ENCODE peak calls at places on chromosomes 6 and 20, in seven cellular contexts. V is skeletal muscle cell, U is activated B cell treated with CpG ODN at 0.5 μM for 24 hours, M is mesendoderm, J is OCI-LY7, D is Right ventricle myocardium inferior, H is BE2C. C is an unnamed sample.

GRCh38 chr6:45076217-45076616 is 251.9 kb upstream of the RUNX2 start:
- DNase-seq in V (peak; percentile 56), U (no peak), M (no peak), J (no peak), D (no peak), H (no peak), C (no peak)

GRCh38 chr6:123716506-123716905 is 79.8 kb upstream of the TRDN start:
- DNase-seq in V (no peak), U (no peak), M (no peak), J (no peak), D (no peak), H (no peak), C (no peak)

GRCh38 chr6:163327936-163328335 is 86.6 kb upstream of the QKI start:
- DNase-seq in V (no peak), U (no peak), M (peak; percentile 58), J (no peak), D (no peak), H (peak; percentile 69), C (no peak)

GRCh38 chr20:50903353-50904051 is 27.7 kb downstream of the ADNP start:
- DNase-seq in V (no peak), U (no peak), M (no peak), J (no peak), D (no peak), H (no peak), C (no peak)

GRCh38 chr6:86459978-86460377 is 477.4 kb upstream of the HTR1E start:
- DNase-seq in V (no peak), U (no peak), M (no peak), J (no peak), D (no peak), H (no peak), C (no peak)

GRCh38 chr20:53813728-53814459 is 220.3 kb upstream of the ZNF217 start:
- DNase-seq in V (no peak), U (no peak), M (no peak), J (no peak), D (no peak), H (no peak), C (no peak)

GRCh38 chr6:119060255-119060907 is 18.1 kb downstream of the FAM184A start:
- DNase-seq in V (no peak), U (no peak), M (no peak), J (no peak), D (no peak), H (no peak), C (no peak)

GRCh38 chr20:46402236-46402886 is 4.1 kb downstream of the ELMO2 start:
- DNase-seq in V (no peak), U (no peak), M (no peak), J (no peak), D (no peak), H (no peak), C (no peak)

GRCh38 chr20:5654557-5654956 is 95.6 kb upstream of the SHLD1 start:
- DNase-seq in V (peak; percentile 88), U (no peak), M (no peak), J (no peak), D (no peak), H (no peak), C (no peak)

GRCh38 chr20:49909499-49910339 is 5.6 kb downstream of the SPATA2 start:
- DNase-seq in V (no peak), U (no peak), M (peak; percentile 64), J (no peak), D (no peak), H (peak; percentile 50), C (peak; percentile 81)

GRCh38 chr6:45195137-45195536 is 133.0 kb upstream of the RUNX2 start:
- DNase-seq in V (no peak), U (no peak), M (no peak), J (no peak), D (no peak), H (no peak), C (no peak)

GRCh38 chr20:18412202-18412901 is 54.5 kb downstream of the DZANK1 start:
- DNase-seq in V (no peak), U (no peak), M (peak; percentile 28), J (peak; percentile 53), D (no peak), H (no peak), C (no peak)